ENCODE peak calls at places on chromosomes 6 and 20, in seven cellular contexts. O is A549, D is HepG2, S is tibial nerve, V is transverse colon, H is esophagus muscularis mucosa, Z is SK-N-SH. T is an unnamed sample.

GRCh38 chr6:33744001-33744848 is 2.5 kb downstream of the IP6K3 start:
- DNase-seq in O (peak), Z (peak), V (peak), H (no peak), S (peak), D (peak), T (peak)

GRCh38 chr20:11076434-11076833 is 402.6 kb upstream of the JAG1 start:
- DNase-seq in V (no peak), D (no peak), O (no peak), H (no peak), S (no peak), Z (peak), T (no peak)

GRCh38 chr6:162344935-162345599 is 382.5 kb downstream of the PRKN start:
- DNase-seq in D (no peak), H (no peak), V (no peak), Z (no peak), O (no peak), S (no peak), T (no peak)

GRCh38 chr20:59031326-59032022 is 661 bp downstream of the ATP5F1E start:
- DNase-seq in O (no peak), H (peak), Z (no peak), S (no peak), V (no peak), D (peak), T (no peak)

GRCh38 chr20:25399038-25399430 is 8.4 kb upstream of the ABHD12 start:
- DNase-seq in Z (peak), D (peak), S (peak), O (peak), V (peak), H (no peak), T (no peak)

GRCh38 chr6:43911625-43912577 is 141.9 kb downstream of the VEGFA start:
- DNase-seq in S (no peak), V (no peak), D (peak), O (no peak), Z (no peak), H (no peak), T (no peak)

GRCh38 chr20:50354690-50355592 is 155.2 kb upstream of the PTPN1 start:
- DNase-seq in Z (no peak), H (no peak), V (peak), O (no peak), S (no peak), D (no peak), T (peak)

GRCh38 chr6:127349980-127350379 is 6.6 kb upstream of the ECHDC1 start:
- DNase-seq in O (no peak), S (no peak), Z (no peak), H (no peak), D (no peak), V (no peak), T (no peak)

GRCh38 chr6:9250852-9251251 is 815.5 kb upstream of the SLC35B3 start:
- DNase-seq in Z (peak), S (no peak), D (peak), H (no peak), O (no peak), V (peak), T (no peak)

GRCh38 chr20:14775778-14776177 is 438.4 kb upstream of the FLRT3 start:
- DNase-seq in V (no peak), Z (no peak), O (no peak), S (peak), H (no peak), D (peak), T (no peak)

GRCh38 chr20:62644044-62644795 is 1.9 kb downstream of the SLCO4A1 start:
- DNase-seq in O (no peak), V (peak), D (no peak), Z (no peak), S (no peak), H (no peak), T (no peak)

GRCh38 chr20:62642666-62643520 is 590 bp downstream of the SLCO4A1 start:
- DNase-seq in O (no peak), Z (peak), S (no peak), H (no peak), D (no peak), V (peak), T (no peak)

GRCh38 chr20:62641749-62642665 is at the start of gene SLCO4A1:
- DNase-seq in Z (peak), H (no peak), S (peak), V (peak), O (peak), D (peak), T (peak)

GRCh38 chr20:62644802-62645496 is 2.6 kb downstream of the SLCO4A1 start:
- DNase-seq in V (peak), H (no peak), Z (no peak), D (no peak), S (no peak), O (no peak), T (no peak)

DNA sequence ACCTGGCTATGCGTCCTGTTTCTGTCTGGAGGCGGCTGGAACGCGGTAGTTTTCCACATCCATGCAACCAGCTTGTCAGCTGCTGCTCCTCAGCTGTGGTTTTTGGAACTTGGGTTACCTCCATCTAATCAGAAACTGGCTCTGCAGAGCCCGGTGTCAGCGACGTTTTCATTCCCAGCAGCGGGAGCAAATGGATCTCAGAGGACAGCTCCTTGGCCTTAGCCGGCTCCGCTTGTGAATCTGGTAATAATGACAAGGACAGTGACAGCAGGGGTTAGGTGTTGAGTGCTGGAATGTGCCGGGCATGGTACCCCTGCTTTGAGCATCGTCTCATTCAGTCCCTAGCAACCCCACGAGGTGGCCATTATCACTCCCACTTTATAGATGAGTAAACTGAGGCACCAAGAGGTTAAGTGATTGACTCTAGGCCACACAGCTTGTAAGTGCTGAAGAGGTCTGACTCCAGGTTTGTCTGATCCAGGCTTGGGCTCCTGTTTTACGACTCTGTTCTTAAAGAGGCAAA is 1.3 kb downstream of the SLCO4A1 start:
- DNase-seq in Z (no peak), O (no peak), D (no peak), V (no peak), H (no peak), S (no peak), T (no peak)
- H3K27ac ChIP-seq in Z (peak), O (no peak), D (no peak), V (peak), H (peak), S (peak), T (no peak)

GRCh38 chr20:15895560-15896084 is 677.6 kb downstream of the KIF16B start:
- DNase-seq in S (no peak), V (no peak), Z (no peak), D (no peak), H (no peak), O (no peak), T (no peak)
- TF ChIP-seq EP300 in S (no peak), V (no peak), Z (no peak), D (no peak), H (no peak), O (no peak), T (no peak)

DNA sequence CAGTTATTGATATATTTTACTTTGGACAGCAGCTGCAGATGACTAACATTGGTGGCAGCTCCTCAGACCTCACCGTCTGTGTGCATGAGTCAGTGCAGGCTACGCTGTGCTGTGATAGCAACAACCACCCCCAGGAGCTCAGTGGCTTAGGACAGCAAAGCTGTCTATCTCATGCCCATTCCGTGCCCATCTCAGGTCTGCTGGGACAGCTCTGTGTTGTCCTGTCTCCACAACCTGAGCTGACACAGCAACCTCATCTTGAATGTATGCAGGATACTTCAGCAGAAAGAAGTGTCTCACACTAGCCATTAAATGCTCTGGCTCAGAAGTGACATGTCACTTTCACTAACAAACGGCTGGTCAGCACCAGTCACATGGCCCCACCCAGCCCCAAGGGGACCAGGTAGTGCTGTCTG is 47.7 kb downstream of the BANF2 start:
- DNase-seq in V (no peak), Z (no peak), D (peak), S (no peak), O (peak), H (no peak), T (no peak)
- H3K4me3 ChIP-seq in V (no peak), Z (no peak), D (no peak), S (no peak), O (no peak), H (no peak), T (no peak)

DNA sequence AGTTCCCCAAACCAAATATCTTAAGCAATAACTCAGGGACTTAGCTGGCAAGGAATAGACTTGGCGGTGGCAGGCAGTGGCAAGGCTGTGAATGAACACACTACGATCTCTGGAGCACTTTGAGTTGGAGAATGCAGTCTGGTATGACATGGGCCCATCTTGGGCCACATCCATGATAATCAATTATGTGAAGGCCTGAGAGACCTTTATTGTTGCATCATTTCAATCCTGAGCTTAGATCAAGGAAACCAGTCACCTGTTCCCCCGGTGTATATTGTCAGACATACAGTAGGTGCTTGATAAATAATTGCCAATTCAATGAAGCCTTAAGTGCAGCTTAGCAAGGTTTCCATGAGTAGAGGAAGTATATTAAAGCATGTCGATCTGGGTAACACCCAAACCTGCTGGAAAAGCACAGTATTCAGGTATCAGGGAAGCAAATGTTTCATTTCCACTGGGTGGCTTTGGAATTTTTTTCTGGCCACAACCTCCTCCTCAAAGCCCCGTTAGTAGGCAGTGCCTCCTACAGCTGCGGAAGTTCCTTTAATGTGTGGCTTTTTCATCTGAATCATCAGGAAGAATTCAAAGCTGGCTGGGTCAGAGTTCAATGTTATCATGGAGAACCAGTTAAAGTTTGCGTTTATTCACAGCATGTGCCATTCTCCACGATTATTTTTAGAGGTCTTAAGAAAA is 10.2 kb downstream of the CASS4 start:
- DNase-seq in V (no peak), O (peak), H (no peak), Z (no peak), S (no peak), D (peak), T (no peak)
- H3K27ac ChIP-seq in V (no peak), O (peak), H (no peak), Z (no peak), S (no peak), D (no peak), T (no peak)

DNA sequence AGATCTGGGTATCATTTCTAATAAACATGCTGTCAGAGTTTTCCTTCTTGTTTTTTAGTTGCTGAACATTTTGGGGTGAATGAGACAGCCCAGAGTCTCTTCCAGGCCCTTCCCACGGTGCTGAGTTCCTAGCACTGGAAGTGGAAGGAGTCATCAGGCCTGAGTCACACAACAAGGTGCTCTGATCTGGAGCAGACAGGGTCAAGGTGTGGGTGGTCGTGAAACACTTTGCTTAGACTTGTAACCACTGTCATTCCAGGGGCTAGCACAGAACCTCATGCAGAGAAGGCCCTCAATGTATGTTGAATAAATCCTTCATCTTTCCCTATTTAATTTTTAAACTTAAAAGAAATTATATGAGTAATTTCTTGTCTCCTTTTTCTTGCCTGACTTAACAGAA is 60.6 kb downstream of the TXLNB start:
- DNase-seq in D (no peak), V (no peak), S (no peak), H (no peak), Z (no peak), O (no peak), T (no peak)
- TF ChIP-seq EP300 in D (no peak), V (no peak), S (no peak), H (no peak), Z (no peak), O (no peak), T (no peak)

GRCh38 chr6:15340775-15341174 is 94.9 kb downstream of the JARID2 start:
- DNase-seq in O (no peak), V (no peak), D (no peak), Z (no peak), S (no peak), H (no peak), T (no peak)
- H3K4me3 ChIP-seq in O (no peak), V (no peak), D (no peak), Z (no peak), S (no peak), H (no peak), T (no peak)

GRCh38 chr6:31769684-31770371 is 7.3 kb downstream of the VWA7 start:
- DNase-seq in V (peak), D (peak), S (peak), Z (peak), H (no peak), O (peak), T (no peak)
- H3K27ac ChIP-seq in V (peak), D (no peak), S (no peak), Z (no peak), H (no peak), O (no peak), T (no peak)

T was measured in ovary.